ENCODE peak calls at places on chromosomes 6 and 20, in nine cellular contexts. Z is ovary, Q is testis, V is stomach, C is uterus, F is tibial nerve, O is IMR-90, R is body of pancreas, U is transverse colon. D is an unnamed sample.

GRCh38 chr20:60765821-60766403 is 486.1 kb upstream of the CDH4 start:
- DNase-seq in U (no peak), V (no peak), Z (no peak), F (no peak), R (peak; percentile 10), O (no peak), C (no peak), Q (no peak), D (no peak)

GRCh38 chr6:7188492-7188891 is 80.7 kb downstream of the RREB1 start:
- DNase-seq in C (no peak), U (no peak), R (no peak), V (no peak), Q (no peak), Z (no peak), F (no peak), O (no peak), D (no peak)

GRCh38 chr6:44898296-44898930 is 429.7 kb upstream of the RUNX2 start:
- DNase-seq in C (no peak), Q (peak; percentile 15), U (no peak), Z (no peak), O (peak; percentile 64), R (no peak), F (no peak), V (no peak), D (no peak)

GRCh38 chr6:167119680-167120556 is 3.0 kb upstream of the CCR6 start:
- DNase-seq in Q (no peak), V (peak; percentile 46), C (no peak), Z (no peak), R (no peak), U (peak; percentile 69), F (no peak), O (no peak), D (no peak)

GRCh38 chr20:19456600-19457390 is 244.4 kb downstream of the SLC24A3 start:
- DNase-seq in O (no peak), U (no peak), Q (no peak), Z (no peak), C (no peak), V (no peak), F (no peak), R (no peak), D (no peak)

GRCh38 chr6:4185419-4185818 is 50.0 kb upstream of the ECI2 start:
- DNase-seq in Z (no peak), U (no peak), R (no peak), O (no peak), V (no peak), C (no peak), Q (no peak), F (no peak), D (no peak)

GRCh38 chr6:109236140-109237081 is 141.1 kb downstream of the CEP57L1 start:
- DNase-seq in C (no peak), U (peak; percentile 36), O (no peak), Z (no peak), F (no peak), Q (peak; percentile 80), V (no peak), R (peak; percentile 74), D (peak; percentile 79)

GRCh38 chr6:68719761-68720160 is 84.7 kb downstream of the ADGRB3 start:
- DNase-seq in Z (no peak), Q (no peak), V (no peak), O (no peak), R (no peak), F (no peak), U (no peak), C (no peak), D (no peak)

GRCh38 chr6:168700880-168701279 is 259.9 kb downstream of the SMOC2 start:
- DNase-seq in C (no peak), Q (no peak), U (peak; percentile 26), O (no peak), V (no peak), Z (no peak), F (no peak), R (no peak), D (no peak)

GRCh38 chr20:37969949-37970855 is 63.1 kb downstream of the TTI1 start:
- DNase-seq in R (no peak), U (no peak), V (no peak), O (no peak), F (no peak), Q (no peak), C (no peak), Z (no peak), D (peak; percentile 47)

GRCh38 chr6:107493158-107494057 is 3.5 kb downstream of the SOBP start:
- DNase-seq in O (peak; percentile 67), U (no peak), R (peak; percentile 14), Q (peak; percentile 33), F (no peak), Z (no peak), V (peak; percentile 57), C (no peak), D (no peak)

GRCh38 chr20:53898558-53898931 is 171.8 kb downstream of the BCAS1 start:
- DNase-seq in F (no peak), O (no peak), Z (no peak), V (no peak), U (no peak), C (no peak), Q (no peak), R (no peak), D (no peak)
- TF ChIP-seq POLR2A in F (no peak), O (no peak), Z (no peak), V (no peak), U (no peak), C (no peak), Q (no peak), R (no peak), D (no peak)

GRCh38 chr20:1489764-1490436 is 1.3 kb downstream of the SIRPB2 start:
- DNase-seq in V (no peak), R (no peak), C (no peak), O (no peak), Q (peak; percentile 29), U (no peak), F (peak; percentile 37), Z (no peak), D (no peak)
- TF ChIP-seq POLR2A in V (no peak), R (no peak), C (no peak), O (no peak), Q (no peak), U (peak; percentile 16), F (peak; percentile 9), Z (no peak), D (no peak)

DNA sequence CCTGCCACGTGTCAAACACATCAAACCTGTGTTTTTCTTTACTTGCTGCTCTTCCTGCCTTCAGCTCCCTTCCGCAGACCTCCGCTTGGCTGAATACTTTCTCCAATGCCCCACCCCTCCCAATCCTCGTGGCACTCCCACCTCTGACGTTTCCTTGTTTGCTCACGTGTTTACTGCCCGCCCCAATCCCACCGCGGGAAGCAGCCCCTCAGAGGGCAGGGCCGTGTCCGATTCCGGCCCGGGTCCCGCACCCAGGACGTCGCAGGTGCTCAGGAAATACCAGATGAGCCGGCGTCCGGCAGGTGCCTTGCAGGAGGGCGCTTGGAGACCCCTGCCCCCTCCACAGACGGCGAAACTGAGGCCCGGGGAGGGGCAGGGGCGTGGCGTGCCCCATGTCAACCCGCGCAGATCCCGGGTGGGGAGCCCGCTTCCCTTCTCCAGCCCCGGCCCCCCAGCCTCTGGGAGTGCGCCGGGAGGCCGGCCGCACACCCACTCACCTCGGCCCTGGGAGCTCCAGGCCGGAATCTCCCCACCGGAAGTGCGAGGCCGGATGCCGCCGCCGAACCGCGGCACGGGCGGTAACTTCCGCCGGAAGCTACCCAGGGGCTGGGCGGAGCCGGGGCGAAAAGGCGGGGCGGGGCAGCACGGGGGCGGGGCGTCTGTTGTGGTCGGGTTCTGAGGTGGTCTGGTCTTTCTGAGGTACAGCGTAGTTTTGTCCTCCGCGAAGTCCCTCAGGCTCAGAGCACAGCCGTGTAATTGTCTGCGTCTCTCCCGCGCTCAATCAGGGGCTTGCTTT is 42.3 kb downstream of the ELMO2 start:
- DNase-seq in R (peak; percentile 84), Z (peak; percentile 85), U (peak; percentile 90), F (peak; percentile 84), C (peak; percentile 84), O (peak; percentile 91), Q (peak; percentile 91), V (peak; percentile 87), D (peak; percentile 92)
- TF ChIP-seq POLR2A in R (peak; percentile 89), Z (peak; percentile 91), U (peak; percentile 91), F (peak; percentile 71), C (peak; percentile 45), O (peak; percentile 94), Q (no peak), V (peak; percentile 35), D (peak; percentile 87)

DNA sequence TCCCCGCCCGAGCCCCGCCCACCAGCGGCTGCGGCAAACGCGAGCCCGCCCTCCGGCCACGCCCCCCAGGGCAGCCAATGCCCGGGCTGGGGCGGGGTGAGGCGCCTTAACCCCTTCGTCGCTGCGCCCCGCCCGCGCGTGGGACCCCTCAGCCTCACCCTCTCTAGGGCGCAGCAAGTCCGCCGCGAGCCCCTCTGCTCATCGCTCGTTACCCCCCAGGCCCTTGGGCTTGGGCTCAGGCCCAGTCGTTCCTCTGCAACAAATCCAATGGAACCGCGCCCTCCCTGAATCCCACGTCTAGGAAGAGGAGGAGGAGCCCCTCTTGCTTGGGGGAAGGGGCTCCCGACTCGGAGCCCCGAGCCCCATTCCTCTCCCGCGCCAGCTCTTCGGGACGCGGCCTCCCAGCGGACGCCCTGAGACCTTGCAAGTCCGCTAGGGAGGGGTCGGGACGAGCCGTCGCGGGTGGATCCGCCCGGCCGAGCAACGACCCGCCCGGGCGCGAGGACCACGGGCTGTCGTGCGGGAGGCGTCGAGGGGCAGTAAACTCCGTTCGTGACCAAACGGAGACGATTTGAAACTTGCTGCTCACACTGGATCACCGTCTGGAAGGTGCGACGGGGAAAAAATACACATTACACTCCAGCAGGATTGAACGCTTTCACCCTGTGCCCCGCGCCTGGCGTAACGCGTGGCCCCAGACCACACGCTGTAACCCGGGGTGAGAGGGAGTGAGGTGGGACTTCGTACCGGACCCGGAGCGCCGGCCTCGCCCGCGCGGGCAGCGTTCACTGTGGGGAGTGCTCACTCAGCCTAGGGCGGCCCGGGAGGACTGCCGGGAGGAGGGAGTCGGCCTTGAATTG is 463 bp upstream of the LZTS3 start:
- DNase-seq in C (peak; percentile 86), R (peak; percentile 94), Z (peak; percentile 92), O (peak; percentile 63), Q (peak; percentile 90), U (peak; percentile 93), V (peak; percentile 95), F (peak; percentile 80), D (peak; percentile 86)
- TF ChIP-seq POLR2A in C (no peak), R (peak; percentile 71), Z (no peak), O (no peak), Q (no peak), U (no peak), V (no peak), F (no peak), D (no peak)

GRCh38 chr6:126202689-126203088 is 137.2 kb upstream of the CENPW start:
- DNase-seq in U (no peak), F (no peak), Z (no peak), Q (no peak), O (no peak), V (no peak), C (no peak), R (no peak), D (no peak)
- TF ChIP-seq POLR2A in U (no peak), F (no peak), Z (no peak), Q (no peak), O (no peak), V (no peak), C (no peak), R (no peak), D (no peak)

DNA sequence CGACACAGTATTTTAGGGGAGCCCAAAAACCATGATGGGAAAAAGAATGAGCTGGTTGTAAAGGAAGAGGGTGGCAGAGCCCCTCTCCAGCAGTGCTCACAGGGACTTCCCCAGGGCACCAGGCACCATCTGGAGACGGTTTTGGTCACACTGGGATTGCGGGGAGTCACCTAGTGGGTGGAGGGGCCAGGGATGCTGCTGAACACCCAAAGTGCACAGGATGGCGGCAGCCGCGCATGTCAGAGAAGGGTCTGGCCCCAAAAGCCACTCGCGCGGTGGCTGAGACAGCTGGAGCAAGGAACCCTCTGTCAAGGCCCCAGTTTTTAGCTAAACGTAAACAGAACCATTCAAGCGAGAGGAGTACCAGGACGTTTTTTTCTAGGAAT is 10.8 kb downstream of the CTSZ start:
- DNase-seq in R (no peak), Z (no peak), V (no peak), Q (no peak), O (no peak), U (no peak), F (no peak), C (no peak), D (no peak)
- TF ChIP-seq POLR2A in R (no peak), Z (no peak), V (no peak), Q (no peak), O (no peak), U (no peak), F (no peak), C (no peak), D (no peak)